ENCODE peak calls at places on chromosomes 16 and 17, in ten cellular contexts. P is stomach, H is prostate gland, W is K562, J is transverse colon, K is sigmoid colon, X is H1, G is HepG2, C is upper lobe of left lung, R is HCT116. Q is an unnamed sample. For H3K27me3, the result is how much of the 10 kb centered on the place peaks cover.

GRCh38 chr16:89956511-89957213 is 8.1 kb downstream of the DEF8 start:
- DNase-seq in P (no peak), H (no peak), W (no peak), J (no peak), K (no peak), X (no peak), G (no peak), C (no peak), R (no peak), Q (no peak)

GRCh38 chr17:31427684-31428083 is 36.2 kb downstream of the RAB11FIP4 start:
- DNase-seq in P (no peak), H (no peak), W (no peak), J (no peak), K (no peak), X (no peak), G (no peak), C (no peak), R (no peak), Q (no peak)

GRCh38 chr16:15652293-15653001 is 2.4 kb downstream of the NDE1 start:
- DNase-seq in P (no peak), H (no peak), W (no peak), J (no peak), K (no peak), X (no peak), G (no peak), C (peak), R (no peak), Q (no peak)

GRCh38 chr16:88453621-88454314 is 688 bp downstream of the ZFPM1 start:
- DNase-seq in P (no peak), H (no peak), W (peak), J (no peak), K (no peak), X (no peak), G (no peak), C (peak), R (no peak), Q (no peak)

GRCh38 chr17:83202002-83203000 is 122.9 kb downstream of the METRNL start:
- DNase-seq in P (peak), H (peak), W (no peak), J (peak), K (peak), X (peak), G (no peak), C (peak), R (no peak), Q (no peak)

GRCh38 chr16:3149630-3150345 is 15.0 kb downstream of the ZNF213 start:
- DNase-seq in P (peak), H (peak), W (peak), J (peak), K (peak), X (peak), G (no peak), C (peak), R (no peak), Q (peak)

GRCh38 chr16:27759301-27759871 is 209.4 kb downstream of the KATNIP start:
- DNase-seq in P (no peak), H (no peak), W (no peak), J (no peak), K (no peak), X (no peak), G (no peak), C (no peak), R (no peak), Q (no peak)

GRCh38 chr16:86626966-86627365 is 48.6 kb downstream of the FOXL1 start:
- DNase-seq in P (no peak), H (no peak), W (no peak), J (no peak), K (no peak), X (no peak), G (no peak), C (no peak), R (no peak), Q (no peak)

GRCh38 chr17:17384961-17385360 is 81.8 kb downstream of the NT5M start:
- DNase-seq in P (no peak), H (no peak), W (no peak), J (no peak), K (no peak), X (no peak), G (no peak), C (no peak), R (no peak), Q (no peak)

GRCh38 chr17:43720311-43721060 is 38.1 kb downstream of the SOST start:
- DNase-seq in P (peak), H (peak), W (peak), J (peak), K (peak), X (peak), G (peak), C (peak), R (no peak), Q (peak)

GRCh38 chr17:81923302-81924260 is 4.0 kb downstream of the MAFG start:
- DNase-seq in P (peak), H (no peak), W (peak), J (peak), K (peak), X (no peak), G (no peak), C (peak), R (peak), Q (no peak)

GRCh38 chr16:85348921-85349334 is 236.7 kb upstream of the CIBAR2 start:
- DNase-seq in P (no peak), H (no peak), W (no peak), J (no peak), K (no peak), X (no peak), G (no peak), C (no peak), R (no peak), Q (no peak)

GRCh38 chr16:66130296-66130910 is 236.1 kb upstream of the CDH5 start:
- DNase-seq in P (no peak), H (no peak), W (no peak), J (no peak), K (no peak), X (no peak), G (no peak), C (no peak), R (no peak), Q (no peak)

GRCh38 chr17:4786111-4786491 is at the start of gene VMO1:
- DNase-seq in P (no peak), H (no peak), W (no peak), J (peak), K (peak), X (no peak), G (no peak), C (peak), R (no peak), Q (no peak)
- H3K27me3 ChIP-seq in P (under half), H (under half), W (under half), J (under half), K (under half), X (under half), G (under half), C (under half), R (under half), Q (under half)

GRCh38 chr16:580946-581498 is 8.8 kb upstream of the RAB40C start:
- DNase-seq in P (no peak), H (no peak), W (no peak), J (no peak), K (no peak), X (no peak), G (no peak), C (no peak), R (no peak), Q (no peak)

GRCh38 chr16:578870-579405 is 9.2 kb downstream of the PIGQ start:
- DNase-seq in P (peak), H (peak), W (peak), J (peak), K (peak), X (peak), G (peak), C (peak), R (no peak), Q (no peak)

GRCh38 chr16:578232-578869 is 8.6 kb downstream of the PIGQ start:
- DNase-seq in P (no peak), H (no peak), W (no peak), J (no peak), K (no peak), X (no peak), G (no peak), C (peak), R (no peak), Q (no peak)

GRCh38 chr16:582218-582613 is 7.7 kb upstream of the RAB40C start:
- DNase-seq in P (no peak), H (no peak), W (no peak), J (no peak), K (no peak), X (peak), G (no peak), C (peak), R (no peak), Q (no peak)

DNA sequence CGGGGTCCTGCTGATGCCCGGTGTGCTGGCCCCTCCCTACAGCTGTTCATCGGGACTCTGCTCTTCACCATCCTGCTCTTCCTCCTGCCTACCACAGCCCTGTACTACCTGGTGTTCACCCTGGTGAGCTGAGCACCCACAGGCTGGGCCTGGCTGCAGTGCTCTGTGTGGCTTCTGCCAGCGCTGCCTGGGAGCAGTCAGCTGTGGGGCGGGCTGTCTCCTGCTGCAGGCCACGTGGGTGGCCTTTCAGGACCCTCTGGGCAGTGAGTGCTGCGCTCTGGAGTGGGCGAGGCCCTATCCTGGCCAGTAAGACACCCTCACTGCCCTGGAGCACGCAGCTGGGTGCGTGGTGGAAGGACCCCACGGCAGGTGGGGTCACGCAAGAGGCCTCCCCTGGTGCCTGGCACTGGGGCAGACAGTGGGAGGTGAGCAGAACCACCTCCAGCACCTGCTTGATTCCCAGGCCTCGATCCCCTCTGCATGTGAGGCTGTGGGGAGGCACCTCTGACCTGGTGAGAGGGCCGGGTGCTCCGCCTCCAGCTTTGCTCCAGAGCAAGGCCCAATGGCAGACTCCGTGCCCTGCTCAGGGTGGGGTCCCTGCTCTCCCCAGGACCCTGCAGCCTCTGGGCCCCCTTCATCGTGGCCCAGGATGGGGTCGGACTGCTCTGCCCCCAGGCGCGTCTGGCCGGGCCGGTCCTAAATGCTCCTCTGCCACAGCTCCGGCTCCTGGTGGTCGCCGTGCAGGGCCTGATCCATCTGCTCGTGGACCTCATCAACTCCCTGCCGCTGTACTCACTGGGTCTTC is 9.5 kb upstream of the RAB40C start:
- DNase-seq in P (no peak), H (no peak), W (no peak), J (no peak), K (no peak), X (no peak), G (no peak), C (peak), R (no peak), Q (no peak)
- TF ChIP-seq POLR2A in P (no peak), H (no peak), W (no peak), J (no peak), K (no peak), X (no peak), G (no peak), C (no peak), R (no peak), Q (no peak)

DNA sequence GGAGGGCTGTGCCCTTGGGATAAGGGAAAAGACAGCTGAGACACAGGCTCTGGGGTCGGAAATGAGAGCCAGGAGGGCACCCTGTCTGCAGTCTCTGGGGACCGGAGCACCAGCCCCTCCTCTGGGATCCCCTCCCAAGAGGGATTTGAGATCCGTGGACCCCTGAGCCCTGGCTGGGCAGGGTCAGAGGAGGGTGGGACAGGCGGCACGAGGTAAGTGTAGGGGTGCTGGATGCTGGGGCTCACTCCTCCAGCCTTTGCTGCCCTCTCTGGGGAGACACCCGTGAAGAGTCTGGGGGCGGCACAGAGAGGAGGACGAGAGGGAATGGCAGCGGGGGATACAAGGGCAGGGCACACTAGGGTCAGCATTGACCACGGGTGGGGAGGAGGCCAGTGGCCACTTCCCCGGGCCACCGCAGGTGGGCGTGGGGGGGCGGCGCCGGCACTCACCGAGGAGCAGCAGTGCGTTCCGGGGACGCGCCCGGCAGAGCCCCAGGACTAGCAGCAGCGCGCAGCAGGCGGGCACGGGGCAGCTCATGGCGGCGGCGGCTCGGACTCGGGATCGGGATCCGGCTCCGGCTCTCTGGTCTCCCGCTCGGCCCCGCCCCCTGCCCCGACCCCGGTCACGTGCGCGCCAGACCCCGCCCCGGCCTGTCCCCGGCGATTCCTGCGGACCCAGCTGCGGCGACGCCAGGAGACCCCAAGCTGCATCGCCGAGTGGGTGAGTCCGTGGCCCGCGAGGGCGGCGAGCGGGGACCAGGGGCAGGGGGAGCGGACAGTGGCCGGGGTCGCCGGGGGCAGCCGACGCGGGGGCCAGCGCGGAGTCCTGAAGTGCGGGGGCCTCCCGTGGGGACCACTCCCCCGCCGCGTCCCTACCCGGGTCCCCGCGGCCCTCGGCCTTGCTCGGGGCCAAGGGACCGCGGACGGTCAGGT is at the start of the genes SGSH and SLC26A11:
- DNase-seq in P (peak), H (peak), W (peak), J (peak), K (peak), X (peak), G (peak), C (peak), R (peak), Q (peak)
- TF ChIP-seq POLR2AphosphoS5 in P (no peak), H (no peak), W (no peak), J (peak), K (no peak), X (peak), G (peak), C (peak), R (peak), Q (no peak)

DNA sequence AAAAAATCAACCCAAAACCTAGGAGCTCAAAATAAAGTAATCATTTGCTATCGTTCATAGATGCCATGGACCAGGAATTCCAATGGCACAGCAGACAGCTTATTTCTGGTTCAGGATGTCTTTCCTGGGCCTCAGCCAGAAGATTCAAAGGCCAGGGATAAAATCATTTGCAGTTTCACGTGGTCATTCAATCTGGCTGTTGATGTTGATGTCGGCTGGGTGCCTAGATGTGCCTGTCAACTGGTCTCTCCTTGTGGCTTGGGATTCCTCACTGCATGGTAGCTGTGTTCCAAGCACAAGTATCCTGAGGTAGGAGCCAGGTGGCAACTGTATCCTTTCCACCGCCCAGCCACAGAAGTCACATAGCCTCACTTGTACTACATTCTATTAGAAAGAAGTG is 10.7 kb upstream of the EPX start:
- DNase-seq in P (no peak), H (no peak), W (no peak), J (no peak), K (no peak), X (no peak), G (no peak), C (no peak), R (no peak), Q (no peak)
- H3K27me3 ChIP-seq in P (under half), H (under half), W (under half), J (under half), K (under half), X (under half), G (under half), C (under half), R (under half), Q (under half)